ENCODE peak calls at places on chromosome 14, in seven cellular contexts. D is memory B cell; K is AG10803; E is amniotic stem cell; Z is astrocyte of the spinal cord; P is stimulated activated CD8-positive, alpha-beta memory T cell treated with anti-CD3 and anti-CD28 coated beads, Interleukin-4, amount 100 ng/mL, for 1 hour; Q is Daoy. W is an unnamed sample.

GRCh38 chr14:86296173-86296572 is 766.2 kb downstream of the FLRT2 start:
- DNase-seq in D (no peak), E (peak), P (no peak), K (no peak), Z (peak), Q (peak), W (no peak)

GRCh38 chr14:83994020-83994419 is 1535.9 kb upstream of the FLRT2 start:
- DNase-seq in K (no peak), D (no peak), Q (no peak), P (no peak), Z (peak), E (no peak), W (no peak)

GRCh38 chr14:73829526-73830431 is 21.9 kb upstream of the PTGR2 start:
- DNase-seq in K (peak), E (peak), Q (peak), D (peak), P (no peak), Z (peak), W (peak)

GRCh38 chr14:81435578-81436295 is 35.6 kb upstream of the STON2 start:
- DNase-seq in K (peak), Z (peak), D (peak), Q (peak), E (no peak), P (no peak), W (no peak)

GRCh38 chr14:58737511-58737910 is 99.7 kb downstream of the DACT1 start:
- DNase-seq in Z (no peak), D (no peak), Q (no peak), P (no peak), K (no peak), E (no peak), W (no peak)

GRCh38 chr14:53285806-53286205 is 132.7 kb upstream of the DDHD1 start:
- DNase-seq in Q (no peak), E (no peak), Z (no peak), P (no peak), K (no peak), D (no peak), W (no peak)

GRCh38 chr14:77053046-77053841 is 24.7 kb upstream of the IRF2BPL start:
- DNase-seq in Z (peak), D (peak), K (peak), E (no peak), P (peak), Q (peak), W (peak)

GRCh38 chr14:105010106-105010505 is 10.8 kb downstream of the CDCA4 start:
- DNase-seq in Z (no peak), P (no peak), E (no peak), K (no peak), Q (no peak), D (no peak), W (no peak)

GRCh38 chr14:75229923-75230792 is 48.5 kb upstream of the FOS start:
- DNase-seq in P (peak), Z (peak), E (no peak), K (peak), Q (peak), D (peak), W (peak)

GRCh38 chr14:23640524-23641141 is 4.5 kb downstream of the DHRS2 start:
- DNase-seq in K (peak), E (no peak), D (no peak), P (no peak), Z (peak), Q (peak), W (no peak)

GRCh38 chr14:89915114-89915878 is 39.2 kb downstream of the EFCAB11 start:
- DNase-seq in D (peak), E (peak), Q (peak), P (peak), Z (peak), K (peak), W (peak)

GRCh38 chr14:56716705-56717104 is 93.6 kb downstream of the OTX2 start:
- DNase-seq in Z (no peak), E (no peak), K (no peak), P (no peak), Q (no peak), D (no peak), W (no peak)

GRCh38 chr14:69535230-69535848 is 39.3 kb downstream of the CCDC177 start:
- DNase-seq in P (no peak), Z (peak), E (peak), D (no peak), Q (peak), K (peak), W (no peak)

GRCh38 chr14:25349269-25349668 is 299.3 kb upstream of the STXBP6 start:
- DNase-seq in Q (no peak), Z (no peak), P (no peak), D (no peak), E (no peak), K (no peak), W (no peak)

GRCh38 chr14:54117401-54117800 is 160.8 kb upstream of the BMP4 start:
- DNase-seq in D (no peak), Q (no peak), K (no peak), E (no peak), P (no peak), Z (no peak), W (no peak)

GRCh38 chr14:61524211-61524806 is 171.0 kb upstream of the HIF1A start:
- DNase-seq in E (no peak), P (no peak), Z (peak), D (no peak), Q (peak), K (peak), W (no peak)

GRCh38 chr14:101654051-101654450 is 92.8 kb downstream of the DIO3 start:
- DNase-seq in Q (no peak), P (no peak), E (no peak), D (no peak), Z (no peak), K (no peak), W (no peak)

GRCh38 chr14:79916281-79916680 is 295.0 kb downstream of the DIO2 start:
- DNase-seq in Z (no peak), E (no peak), P (no peak), Q (no peak), D (no peak), K (no peak), W (no peak)

GRCh38 chr14:23183479-23183878 is at the start of gene SLC7A8:
- DNase-seq in K (no peak), D (peak), Z (peak), Q (peak), P (peak), E (no peak), W (no peak)

GRCh38 chr14:38255408-38255672 is 553 bp downstream of the CLEC14A start:
- DNase-seq in E (no peak), P (no peak), Z (peak), D (no peak), Q (no peak), K (no peak), W (no peak)